ENCODE peak calls at places on chromosome 20, in ten cellular contexts. W is ecto neural progenitor cell; O is GM23248; X is natural killer cell treated with Interleukin-12 subunit alpha and Interleukin-12 subunit beta and Interleukin-15 and Interleukin-18, amount 100 ng/mL, for 72 hours; Q is HCEC 1CT; N is IMR-90; H is NCI-H1105 treated with DMSO at 0.1 percent for 48 hours; M is SJSA1; K is amniotic stem cell; J is posterior cingulate gyrus. A is an unnamed sample.

GRCh38 chr20:2402271-2402980 is 21.7 kb downstream of the TGM6 start:
- DNase-seq in W (peak), O (peak), X (no peak), Q (peak), N (peak), H (no peak), M (peak), K (peak), J (no peak), A (peak)

GRCh38 chr20:44911264-44911921 is 1.5 kb downstream of the PABPC1L start:
- DNase-seq in W (peak), O (peak), X (no peak), Q (peak), N (peak), H (peak), M (peak), K (no peak), J (no peak), A (peak)

GRCh38 chr20:57374931-57375651 is 16.1 kb upstream of the RBM38 start:
- DNase-seq in W (no peak), O (no peak), X (no peak), Q (no peak), N (no peak), H (no peak), M (peak), K (no peak), J (no peak), A (no peak)

GRCh38 chr20:18978311-18978710 is 164.7 kb downstream of the SCP2D1 start:
- DNase-seq in W (peak), O (no peak), X (no peak), Q (no peak), N (no peak), H (no peak), M (no peak), K (no peak), J (no peak), A (no peak)

GRCh38 chr20:17611290-17611539 is 41.3 kb downstream of the DSTN start:
- DNase-seq in W (no peak), O (no peak), X (no peak), Q (peak), N (no peak), H (no peak), M (no peak), K (no peak), J (no peak), A (peak)

GRCh38 chr20:40497781-40498691 is 191.0 kb downstream of the MAFB start:
- DNase-seq in W (no peak), O (peak), X (no peak), Q (no peak), N (no peak), H (no peak), M (no peak), K (no peak), J (peak), A (peak)

GRCh38 chr20:49349678-49350077 is 71.8 kb upstream of the ZNFX1 start:
- DNase-seq in W (no peak), O (peak), X (no peak), Q (no peak), N (no peak), H (no peak), M (no peak), K (no peak), J (no peak), A (no peak)

GRCh38 chr20:14498809-14499208 is 161.4 kb upstream of the FLRT3 start:
- DNase-seq in W (peak), O (no peak), X (no peak), Q (no peak), N (no peak), H (peak), M (no peak), K (no peak), J (no peak), A (peak)

GRCh38 chr20:2246081-2246491 is 49.7 kb upstream of the TGM3 start:
- DNase-seq in W (peak), O (peak), X (no peak), Q (no peak), N (no peak), H (peak), M (no peak), K (no peak), J (no peak), A (peak)

GRCh38 chr20:32207626-32208498 is at the start of the genes PLAGL2 and POFUT1:
- DNase-seq in W (peak), O (peak), X (peak), Q (peak), N (peak), H (peak), M (peak), K (peak), J (peak), A (peak)

GRCh38 chr20:20452254-20452676 is 84.4 kb downstream of the INSM1 start:
- DNase-seq in W (peak), O (peak), X (peak), Q (peak), N (peak), H (peak), M (no peak), K (no peak), J (peak), A (peak)

GRCh38 chr20:30811896-30812671 is 445.4 kb upstream of the DEFB115 start:
- DNase-seq in W (peak), O (peak), X (no peak), Q (peak), N (peak), H (peak), M (no peak), K (no peak), J (peak), A (peak)

GRCh38 chr20:62980970-62981369 is 25.8 kb downstream of the BHLHE23 start:
- DNase-seq in W (no peak), O (peak), X (no peak), Q (no peak), N (no peak), H (peak), M (no peak), K (no peak), J (peak), A (no peak)

GRCh38 chr20:59611286-59611685 is 6.9 kb downstream of the PHACTR3 start:
- DNase-seq in W (no peak), O (no peak), X (no peak), Q (no peak), N (no peak), H (no peak), M (no peak), K (no peak), J (no peak), A (no peak)

GRCh38 chr20:60137657-60138245 is 179.5 kb downstream of the CDH26 start:
- DNase-seq in W (no peak), O (peak), X (peak), Q (no peak), N (peak), H (no peak), M (no peak), K (no peak), J (peak), A (peak)

GRCh38 chr20:61926796-61927192 is 138.9 kb downstream of the TAF4 start:
- DNase-seq in W (no peak), O (no peak), X (no peak), Q (no peak), N (no peak), H (no peak), M (no peak), K (no peak), J (no peak), A (no peak)

GRCh38 chr20:62598761-62599194 is 43.5 kb upstream of the SLCO4A1 start:
- DNase-seq in W (no peak), O (no peak), X (no peak), Q (no peak), N (no peak), H (no peak), M (no peak), K (no peak), J (no peak), A (no peak)

GRCh38 chr20:20466341-20466879 is 98.5 kb downstream of the INSM1 start:
- DNase-seq in W (no peak), O (peak), X (no peak), Q (peak), N (peak), H (no peak), M (no peak), K (no peak), J (no peak), A (peak)

GRCh38 chr20:48208176-48208575 is 422.9 kb upstream of the SULF2 start:
- DNase-seq in W (no peak), O (no peak), X (no peak), Q (no peak), N (no peak), H (no peak), M (no peak), K (no peak), J (no peak), A (no peak)

GRCh38 chr20:35954907-35955251 is 577 bp upstream of the SCAND1 start:
- DNase-seq in W (no peak), O (peak), X (no peak), Q (peak), N (peak), H (peak), M (no peak), K (no peak), J (no peak), A (peak)

GRCh38 chr20:43840382-43841070 is 74.1 kb upstream of the TOX2 start:
- DNase-seq in W (peak), O (no peak), X (no peak), Q (peak), N (peak), H (no peak), M (peak), K (no peak), J (no peak), A (peak)

GRCh38 chr20:42441196-42441861 is 748.4 kb downstream of the PTPRT start:
- DNase-seq in W (no peak), O (no peak), X (no peak), Q (no peak), N (no peak), H (no peak), M (no peak), K (no peak), J (peak), A (no peak)